ENCODE peak calls at places on chromosome X, in four cellular contexts. V, E, O and F are unnamed samples.

GRCh38 chrX:24920769-24921168 is 95.0 kb downstream of the ARX start:
- DNase-seq in E (no peak), V (no peak), O (no peak), F (no peak)

GRCh38 chrX:119698835-119699234 is 5.9 kb upstream of the SEPTIN6 start:
- DNase-seq in E (peak; percentile 63), V (peak; percentile 79), O (peak; percentile 52), F (peak; percentile 59)

GRCh38 chrX:69182818-69183375 is 17.6 kb upstream of the PJA1 start:
- DNase-seq in E (no peak), O (no peak), V (no peak), F (no peak)

GRCh38 chrX:83495882-83496281 is 12.2 kb upstream of the POU3F4 start:
- DNase-seq in V (no peak), E (no peak), O (no peak), F (no peak)

GRCh38 chrX:49760288-49760885 is 64.6 kb upstream of the PAGE1 start:
- DNase-seq in E (no peak), O (no peak), V (no peak), F (no peak)

GRCh38 chrX:131728295-131729145 is 184.6 kb downstream of the OR13H1 start:
- DNase-seq in O (peak; percentile 65), E (no peak), V (no peak), F (peak; percentile 89)

GRCh38 chrX:39550795-39551361 is 546.9 kb downstream of the BCOR start:
- DNase-seq in O (no peak), V (no peak), E (no peak), F (no peak)

GRCh38 chrX:37594755-37595382 is 23.4 kb downstream of the LANCL3 start:
- DNase-seq in O (no peak), V (no peak), E (no peak), F (no peak)

GRCh38 chrX:87664381-87664780 is 146.8 kb downstream of the KLHL4 start:
- DNase-seq in E (peak; percentile 59), V (peak; percentile 51), O (peak; percentile 14), F (peak; percentile 39)

GRCh38 chrX:111244238-111244750 is 26.0 kb downstream of the CAPN6 start:
- DNase-seq in E (peak; percentile 40), O (peak; percentile 12), V (peak; percentile 41), F (peak; percentile 14)

GRCh38 chrX:45747905-45748304 is 547.2 kb upstream of the DIPK2B start:
- DNase-seq in E (no peak), V (no peak), O (peak; percentile 67), F (peak; percentile 23)

GRCh38 chrX:45743906-45744625 is 543.4 kb upstream of the DIPK2B start:
- DNase-seq in E (no peak), O (no peak), V (no peak), F (no peak)

GRCh38 chrX:45745479-45745878 is 544.8 kb upstream of the DIPK2B start:
- DNase-seq in O (peak; percentile 57), V (no peak), E (no peak), F (peak; percentile 26)

GRCh38 chrX:45740291-45740690 is 539.6 kb upstream of the DIPK2B start:
- DNase-seq in O (no peak), V (no peak), E (no peak), F (no peak)

GRCh38 chrX:45743081-45743533 is 542.4 kb upstream of the DIPK2B start:
- DNase-seq in V (no peak), O (peak; percentile 65), E (no peak), F (peak; percentile 72)
- TF ChIP-seq CTCF in V (peak; percentile 3), O (peak; percentile 16), E (no peak), F (peak; percentile 34)

GRCh38 chrX:17527932-17528331 is 152.9 kb downstream of the NHS start:
- DNase-seq in O (no peak), V (no peak), E (no peak), F (no peak)
- H3K4me3 ChIP-seq in O (no peak overlapping the region), V (no peak overlapping the region), E (no peak overlapping the region), F (no peak overlapping the region)

GRCh38 chrX:147565239-147565638 is 346.5 kb upstream of the FMR1 start:
- DNase-seq in V (no peak), O (peak; percentile 0), E (no peak), F (no peak)

GRCh38 chrX:147573266-147573665 is 338.5 kb upstream of the FMR1 start:
- DNase-seq in E (no peak), V (no peak), O (no peak), F (no peak)

DNA sequence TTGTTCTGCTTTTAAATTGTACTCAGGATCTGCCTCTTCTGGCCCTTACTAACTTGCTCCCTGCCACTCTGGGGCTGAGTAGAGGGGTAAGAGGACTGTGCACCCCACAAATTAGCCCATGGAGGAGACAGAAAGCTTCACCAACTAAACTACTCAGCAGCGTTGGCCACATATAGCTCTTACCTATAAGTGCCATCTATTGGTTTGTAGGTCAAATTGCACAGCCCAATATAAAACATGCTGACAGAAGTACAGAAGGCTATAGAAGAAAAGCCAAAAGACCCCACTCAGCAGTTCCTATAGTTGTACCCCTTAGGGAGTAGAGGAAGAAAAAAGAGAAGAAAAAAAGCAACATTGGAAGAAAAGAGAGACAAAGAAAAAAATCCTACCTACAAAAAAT is 341.2 kb upstream of the FMR1 start:
- DNase-seq in O (no peak), V (peak; percentile 3), E (peak; percentile 7), F (no peak)
- TF ChIP-seq CTCF in O (no peak), V (no peak), E (no peak), F (no peak)

DNA sequence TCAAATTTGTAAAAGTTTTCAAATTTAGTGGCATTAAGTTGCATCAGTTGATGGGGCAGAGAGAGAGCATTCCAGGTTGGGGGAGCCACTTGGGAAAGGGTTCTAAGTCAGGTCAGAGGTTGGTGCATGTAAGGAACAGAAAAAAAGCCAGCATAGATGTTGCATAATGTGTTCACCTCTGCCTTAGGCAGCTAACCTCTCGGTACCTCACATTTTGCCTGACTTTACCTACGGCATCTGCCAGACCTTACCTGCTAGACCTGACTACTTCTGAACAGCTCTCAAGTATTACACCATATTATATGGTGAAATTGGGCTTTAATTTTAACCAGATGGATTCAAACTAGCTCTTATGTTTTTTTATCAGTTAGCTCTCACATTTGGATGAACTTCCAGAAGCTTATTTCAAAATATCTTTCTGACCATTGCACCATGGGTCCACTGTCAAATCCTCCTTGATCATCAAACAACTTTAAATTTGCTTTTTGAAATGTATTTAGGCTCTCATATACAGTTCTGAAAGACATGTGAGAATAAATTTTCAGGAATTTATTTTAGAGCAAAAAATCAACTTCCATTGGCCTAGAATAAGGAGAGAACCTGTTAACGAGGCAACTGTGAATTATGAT is 7.4 kb upstream of the CXorf66 start:
- DNase-seq in V (no peak), E (no peak), O (no peak), F (no peak)
- H3K4me3 ChIP-seq in V (no peak overlapping the region), E (no peak overlapping the region), O (no peak overlapping the region), F (no peak overlapping the region)

GRCh38 chrX:8194216-8194615 is 23.1 kb upstream of the VCX2 start:
- DNase-seq in O (no peak), E (no peak), V (no peak), F (no peak)
- TF ChIP-seq CTCF in O (no peak), E (no peak), V (no peak), F (no peak)

GRCh38 chrX:20973038-20973437 is 401.2 kb upstream of the CNKSR2 start:
- DNase-seq in E (no peak), O (no peak), V (no peak), F (no peak)
- H3K4me3 ChIP-seq in E (no peak overlapping the region), O (no peak overlapping the region), V (no peak overlapping the region), F (no peak overlapping the region)